ENCODE peak calls at places on chromosomes 6 and 20, in five cellular contexts. One of them, this sample, is unnamed.

GRCh38 chr6:85866373-85866740 is 223.7 kb upstream of the SYNCRIP start:
- DNase-seq in thyroid gland: no peak
- DNase-seq in iris pigment epithelial cell: no peak
- DNase-seq in EL: no peak
- DNase-seq in EH: peak; percentile 17
- DNase-seq in this sample: no peak

GRCh38 chr6:130244728-130245127 is 22.0 kb upstream of the SAMD3 start:
- DNase-seq in EH: no peak
- DNase-seq in iris pigment epithelial cell: no peak
- DNase-seq in thyroid gland: no peak
- DNase-seq in EL: no peak
- DNase-seq in this sample: no peak

GRCh38 chr20:58790440-58790839 is 60.3 kb downstream of the GNAS-AS1 start:
- DNase-seq in EL: peak; percentile 14
- DNase-seq in thyroid gland: no peak
- DNase-seq in iris pigment epithelial cell: no peak
- DNase-seq in EH: no peak
- DNase-seq in this sample: no peak

GRCh38 chr6:105587349-105588115 is 184.7 kb upstream of the PREP start:
- DNase-seq in thyroid gland: no peak
- DNase-seq in EL: peak; percentile 92
- DNase-seq in iris pigment epithelial cell: peak; percentile 47
- DNase-seq in EH: peak; percentile 91
- DNase-seq in this sample: no peak

GRCh38 chr6:90370493-90370959 is 73.9 kb upstream of the BACH2 start:
- DNase-seq in thyroid gland: no peak
- DNase-seq in EH: peak; percentile 11
- DNase-seq in EL: peak; percentile 17
- DNase-seq in iris pigment epithelial cell: peak; percentile 50
- DNase-seq in this sample: no peak

GRCh38 chr6:77292564-77293546 is 170.4 kb downstream of the HTR1B start:
- DNase-seq in EL: peak; percentile 95
- DNase-seq in EH: peak; percentile 95
- DNase-seq in iris pigment epithelial cell: peak; percentile 93
- DNase-seq in thyroid gland: no peak
- DNase-seq in this sample: peak; percentile 57

GRCh38 chr20:38199506-38200390 is 34.7 kb upstream of the TGM2 start:
- DNase-seq in thyroid gland: no peak
- DNase-seq in EL: no peak
- DNase-seq in iris pigment epithelial cell: peak; percentile 50
- DNase-seq in EH: peak; percentile 26
- DNase-seq in this sample: no peak

GRCh38 chr6:35508027-35508426 is 4.7 kb downstream of the TULP1 start:
- DNase-seq in thyroid gland: no peak
- DNase-seq in iris pigment epithelial cell: no peak
- DNase-seq in EH: no peak
- DNase-seq in EL: no peak
- DNase-seq in this sample: no peak

GRCh38 chr20:35820715-35821114 is 48.9 kb downstream of the PHF20 start:
- DNase-seq in thyroid gland: no peak
- DNase-seq in iris pigment epithelial cell: peak; percentile 69
- DNase-seq in EL: peak; percentile 59
- DNase-seq in EH: peak; percentile 74
- DNase-seq in this sample: no peak

GRCh38 chr20:10611357-10611756 is 62.4 kb downstream of the JAG1 start:
- DNase-seq in EH: peak; percentile 72
- DNase-seq in thyroid gland: peak; percentile 51
- DNase-seq in EL: peak; percentile 48
- DNase-seq in iris pigment epithelial cell: peak; percentile 75
- DNase-seq in this sample: peak; percentile 33

GRCh38 chr6:87904041-87904440 is 143.6 kb upstream of the SPACA1 start:
- DNase-seq in EL: no peak
- DNase-seq in thyroid gland: no peak
- DNase-seq in iris pigment epithelial cell: no peak
- DNase-seq in EH: no peak
- DNase-seq in this sample: no peak

GRCh38 chr20:57392512-57393271 is 1.5 kb downstream of the RBM38 start:
- DNase-seq in iris pigment epithelial cell: no peak
- DNase-seq in thyroid gland: peak; percentile 34
- DNase-seq in EL: no peak
- DNase-seq in EH: no peak
- DNase-seq in this sample: no peak